ENCODE peak calls at places on chromosomes 2 and 18, in four cellular contexts. T is psoas muscle; O is epithelial cell of esophagus; Q is activated CD4-positive, CD25-positive, alpha-beta regulatory T cell. I is an unnamed sample.

GRCh38 chr2:59947917-59948534 is 605.4 kb downstream of the BCL11A start:
- DNase-seq in O (no peak), T (no peak), Q (no peak), I (no peak)

GRCh38 chr18:32289480-32290075 is 99.7 kb downstream of the MEP1B start:
- DNase-seq in O (peak), Q (no peak), T (no peak), I (no peak)

GRCh38 chr2:40451926-40452605 is at the start of gene SLC8A1:
- DNase-seq in O (peak), Q (no peak), T (peak), I (no peak)

GRCh38 chr2:8264981-8265380 is 416.9 kb upstream of the ID2 start:
- DNase-seq in Q (no peak), T (no peak), O (no peak), I (no peak)

GRCh38 chr18:41449612-41450011 is 505.4 kb upstream of the PIK3C3 start:
- DNase-seq in T (no peak), Q (no peak), O (no peak), I (no peak)

GRCh38 chr2:186641807-186642321 is 52.0 kb upstream of the FAM171B start:
- DNase-seq in O (peak), T (no peak), Q (no peak), I (no peak)

GRCh38 chr18:48668466-48669179 is 129.8 kb downstream of the CTIF start:
- DNase-seq in T (no peak), Q (no peak), O (no peak), I (no peak)

GRCh38 chr2:220076734-220077133 is 449.3 kb downstream of the SLC4A3 start:
- DNase-seq in O (peak), Q (no peak), T (no peak), I (no peak)

GRCh38 chr18:9876867-9877654 is 8.7 kb upstream of the TXNDC2 start:
- DNase-seq in T (no peak), O (peak), Q (no peak), I (no peak)

GRCh38 chr18:13219576-13219975 is 1.0 kb downstream of the LDLRAD4 start:
- DNase-seq in Q (no peak), O (no peak), T (no peak), I (no peak)

GRCh38 chr18:32688821-32689220 is 84.0 kb downstream of the KLHL14 start:
- DNase-seq in O (peak), Q (no peak), T (no peak), I (no peak)

GRCh38 chr2:10527585-10527984 is 79.5 kb upstream of the ODC1 start:
- DNase-seq in Q (no peak), T (no peak), O (no peak), I (no peak)

GRCh38 chr2:204436267-204436666 is 109.0 kb upstream of the PARD3B start:
- DNase-seq in Q (no peak), O (no peak), T (no peak), I (no peak)

GRCh38 chr2:171515672-171516298 is 6.5 kb upstream of the CYBRD1 start:
- DNase-seq in O (peak), T (no peak), Q (no peak), I (no peak)

GRCh38 chr2:68156419-68156818 is 1.3 kb upstream of the PNO1 start:
- DNase-seq in O (no peak), T (no peak), Q (no peak), I (no peak)

GRCh38 chr18:58379443-58379842 is 249.4 kb downstream of the ALPK2 start:
- DNase-seq in Q (no peak), O (no peak), T (no peak), I (no peak)

GRCh38 chr2:88738271-88738670 is 46.8 kb downstream of the RPIA start:
- DNase-seq in Q (no peak), O (peak), T (no peak), I (no peak)

GRCh38 chr2:241645915-241646250 is 8.4 kb downstream of the ATG4B start:
- DNase-seq in T (no peak), Q (no peak), O (no peak), I (no peak)

GRCh38 chr18:75128911-75129716 is 79.8 kb downstream of the PTGR3 start:
- DNase-seq in O (no peak), Q (no peak), T (no peak), I (no peak)

GRCh38 chr18:68969027-68969426 is 171.1 kb downstream of the CCDC102B start:
- DNase-seq in T (no peak), O (no peak), Q (no peak), I (no peak)

GRCh38 chr18:76805221-76805620 is 17.1 kb upstream of the ZNF236 start:
- DNase-seq in O (peak), T (no peak), Q (no peak), I (no peak)

GRCh38 chr2:136116813-136117390 is 1.0 kb downstream of the CXCR4 start:
- DNase-seq in T (peak), O (no peak), Q (peak), I (peak)

GRCh38 chr2:241901018-241901380 is 31.5 kb downstream of the RTP5 start:
- DNase-seq in Q (no peak), T (no peak), O (no peak), I (peak)

GRCh38 chr2:135745545-135745944 is 3.9 kb downstream of the UBXN4 start:
- DNase-seq in T (no peak), O (peak), Q (no peak), I (no peak)

GRCh38 chr18:34991561-34991960 is 49.7 kb upstream of the MAPRE2 start:
- DNase-seq in T (no peak), Q (no peak), O (peak), I (no peak)

GRCh38 chr2:135689679-135690078 is 52.0 kb upstream of the UBXN4 start:
- DNase-seq in Q (no peak), O (no peak), T (no peak), I (no peak)

GRCh38 chr18:55152801-55153200 is 193.5 kb upstream of the CCDC68 start:
- DNase-seq in T (no peak), O (peak), Q (no peak), I (no peak)

GRCh38 chr2:34254272-34254882 is 655.3 kb upstream of the FAM98A start:
- DNase-seq in O (no peak), T (no peak), Q (no peak), I (no peak)

GRCh38 chr2:170324640-170325046 is 146.7 kb downstream of the MYO3B start:
- DNase-seq in T (no peak), O (peak), Q (no peak), I (peak)

GRCh38 chr2:214856116-214856515 is 46.6 kb upstream of the BARD1 start:
- DNase-seq in O (peak), Q (no peak), T (no peak), I (no peak)

GRCh38 chr2:219645631-219646527 is 18.4 kb downstream of the SLC4A3 start:
- DNase-seq in O (peak), Q (no peak), T (no peak), I (no peak)

GRCh38 chr2:145752091-145752806 is 1232.3 kb upstream of the ZEB2 start:
- DNase-seq in T (no peak), Q (no peak), O (peak), I (no peak)